ENCODE peak calls at places on chromosomes 4 and X, in ten cellular contexts. P, F, U, T, O, W, Y, J, E and H are unnamed samples.

GRCh38 chr4:143407475-143407874 is 70.8 kb downstream of the GAB1 start:
- DNase-seq in E (no peak), P (no peak), J (no peak), F (no peak), O (peak; percentile 94), T (no peak), W (no peak), U (no peak), Y (no peak), H (no peak)

GRCh38 chr4:146638801-146639351 is at the start of gene POU4F2:
- DNase-seq in J (no peak), F (no peak), E (peak; percentile 37), O (peak; percentile 11), Y (peak; percentile 48), W (no peak), T (no peak), U (peak; percentile 53), P (no peak), H (no peak)

GRCh38 chrX:30865020-30865419 is 24.0 kb downstream of the TAB3 start:
- DNase-seq in O (peak; percentile 0), T (no peak), F (no peak), W (no peak), Y (no peak), E (peak; percentile 1), P (no peak), J (no peak), U (no peak), H (peak; percentile 55)

GRCh38 chr4:11685481-11685880 is 256.8 kb upstream of the HS3ST1 start:
- DNase-seq in U (no peak), W (no peak), Y (no peak), E (no peak), J (no peak), O (no peak), P (no peak), T (no peak), F (no peak), H (no peak)

GRCh38 chrX:149248073-149248625 is 257.0 kb downstream of the IDS start:
- DNase-seq in T (no peak), E (no peak), W (no peak), J (no peak), O (no peak), Y (no peak), U (no peak), P (no peak), F (peak; percentile 80), H (no peak)

GRCh38 chr4:78747328-78747946 is 28.7 kb upstream of the BMP2K start:
- DNase-seq in P (no peak), T (no peak), O (peak; percentile 82), U (peak; percentile 49), Y (no peak), F (peak; percentile 44), J (no peak), E (peak; percentile 73), W (no peak), H (no peak)

GRCh38 chr4:1505511-1506451 is 99.5 kb upstream of the NKX1-1 start:
- DNase-seq in F (no peak), Y (no peak), O (no peak), T (no peak), P (no peak), W (no peak), U (no peak), J (no peak), E (no peak), H (no peak)

GRCh38 chrX:7076245-7076661 is 71.3 kb upstream of the STS start:
- DNase-seq in F (no peak), T (no peak), E (no peak), J (no peak), U (no peak), O (no peak), Y (no peak), P (no peak), W (no peak), H (no peak)

GRCh38 chr4:97646997-97647396 is 496.3 kb downstream of the STPG2 start:
- DNase-seq in E (no peak), P (no peak), W (no peak), J (no peak), Y (no peak), F (no peak), O (no peak), T (no peak), U (no peak), H (no peak)

GRCh38 chr4:8730159-8730558 is 137.6 kb downstream of the CPZ start:
- DNase-seq in U (no peak), Y (no peak), W (no peak), T (no peak), E (no peak), O (no peak), F (no peak), J (no peak), P (no peak), H (no peak)

GRCh38 chr4:8547912-8548730 is 32.1 kb upstream of the GPR78 start:
- DNase-seq in O (no peak), J (no peak), Y (no peak), F (no peak), U (no peak), E (peak; percentile 92), P (no peak), W (no peak), T (no peak), H (peak; percentile 62)

GRCh38 chrX:129549124-129549523 is 9.1 kb downstream of the OCRL start:
- DNase-seq in Y (no peak), W (no peak), F (no peak), J (no peak), P (no peak), T (no peak), U (no peak), E (no peak), O (no peak), H (no peak)

GRCh38 chr4:128163177-128164117 is 102.3 kb downstream of the LARP1B start:
- DNase-seq in E (peak; percentile 78), O (peak; percentile 86), J (no peak), Y (no peak), F (peak; percentile 25), U (peak; percentile 19), P (no peak), W (no peak), T (no peak), H (no peak)